ENCODE peak calls at places on chromosomes 11 and 22, in five cellular contexts. F is nephron progenitor cell; S is CD4-positive, alpha-beta T cell; P is AG09309; Q is psoas muscle. H is an unnamed sample.
A peak's percentile ranks its signal among the peaks of the same experiment; 100 is the strongest.

GRCh38 chr11:130478204-130478701 is 29.8 kb downstream of the ADAMTS15 start:
- DNase-seq in F (peak; percentile 50), S (no peak), P (peak; percentile 71), Q (peak; percentile 85), H (peak; percentile 50)

GRCh38 chr11:118046051-118046963 is 30.6 kb upstream of the TMPRSS4 start:
- DNase-seq in F (no peak), S (peak; percentile 25), P (no peak), Q (no peak), H (no peak)

GRCh38 chr11:46296520-46297448 is 19.3 kb downstream of the CREB3L1 start:
- DNase-seq in F (peak; percentile 72), S (no peak), P (peak; percentile 73), Q (peak; percentile 58), H (peak; percentile 89)

GRCh38 chr11:108289699-108290098 is 66.8 kb downstream of the ATM start:
- DNase-seq in F (peak; percentile 48), S (no peak), P (no peak), Q (no peak), H (peak; percentile 49)

GRCh38 chr22:20573830-20574615 is 66.6 kb downstream of the MED15 start:
- DNase-seq in F (no peak), S (no peak), P (no peak), Q (no peak), H (no peak)

GRCh38 chr11:16280256-16280682 is 76.1 kb downstream of the SOX6 start:
- DNase-seq in F (no peak), S (no peak), P (no peak), Q (peak; percentile 14), H (no peak)

GRCh38 chr11:34308821-34309585 is 48.8 kb downstream of the ABTB2 start:
- DNase-seq in F (no peak), S (no peak), P (peak; percentile 48), Q (no peak), H (no peak)

GRCh38 chr11:120391297-120391696 is 55.1 kb downstream of the ARHGEF12 start:
- DNase-seq in F (no peak), S (no peak), P (no peak), Q (no peak), H (no peak)

GRCh38 chr11:29271616-29272015 is 745.2 kb downstream of the KCNA4 start:
- DNase-seq in F (no peak), S (no peak), P (no peak), Q (no peak), H (no peak)

GRCh38 chr22:19637405-19638281 is 76.7 kb upstream of the SEPTIN5 start:
- DNase-seq in F (no peak), S (no peak), P (no peak), Q (no peak), H (no peak)

GRCh38 chr11:13972958-13973357 is 10.4 kb downstream of the SPON1 start:
- DNase-seq in F (no peak), S (no peak), P (no peak), Q (no peak), H (no peak)

GRCh38 chr11:14237333-14237988 is 121.5 kb downstream of the RRAS2 start:
- DNase-seq in F (no peak), S (no peak), P (no peak), Q (no peak), H (no peak)

GRCh38 chr11:122900803-122901202 is 18.2 kb downstream of the JHY start:
- DNase-seq in F (no peak), S (no peak), P (peak; percentile 7), Q (no peak), H (no peak)

GRCh38 chr11:89498845-89499448 is 7.8 kb upstream of the NOX4 start:
- DNase-seq in F (no peak), S (no peak), P (no peak), Q (no peak), H (no peak)

GRCh38 chr11:73376803-73377629 is 817 bp downstream of the RELT start:
- DNase-seq in F (peak; percentile 45), S (peak; percentile 51), P (peak; percentile 69), Q (peak; percentile 71), H (peak; percentile 71)

GRCh38 chr11:76665921-76666351 is 4.6 kb downstream of the LRRC32 start:
- DNase-seq in F (no peak), S (no peak), P (no peak), Q (no peak), H (no peak)

GRCh38 chr11:3824714-3825472 is 15.9 kb downstream of the RHOG start:
- DNase-seq in F (peak; percentile 52), S (peak; percentile 79), P (no peak), Q (peak; percentile 62), H (peak; percentile 79)

GRCh38 chr11:57527056-57527631 is 3.4 kb downstream of the TIMM10 start:
- DNase-seq in F (peak; percentile 89), S (peak; percentile 69), P (no peak), Q (peak; percentile 55), H (peak; percentile 70)